ENCODE peak calls at places on chromosome 1, in five cellular contexts. H, U, E, A and Y are unnamed samples.

GRCh38 chr1:160005070-160005469 is 26.7 kb downstream of the PIGM start:
- DNase-seq in H (no peak), U (no peak), E (no peak), A (no peak), Y (no peak)

GRCh38 chr1:171226757-171227370 is 21.4 kb upstream of the FMO1 start:
- DNase-seq in H (no peak), U (peak), E (peak), A (peak), Y (peak)

GRCh38 chr1:214621178-214621577 is 18.2 kb downstream of the CENPF start:
- DNase-seq in H (no peak), U (peak), E (no peak), A (no peak), Y (no peak)

GRCh38 chr1:62084304-62084905 is 110.2 kb upstream of the L1TD1 start:
- DNase-seq in H (no peak), U (no peak), E (no peak), A (no peak), Y (no peak)

GRCh38 chr1:181151378-181152326 is 63.2 kb downstream of the IER5 start:
- DNase-seq in H (no peak), U (no peak), E (no peak), A (no peak), Y (no peak)

GRCh38 chr1:68141079-68141800 is 90.8 kb upstream of the DIRAS3 start:
- DNase-seq in H (peak), U (no peak), E (no peak), A (no peak), Y (no peak)

GRCh38 chr1:153936011-153936802 is 10.3 kb downstream of the DENND4B start:
- DNase-seq in H (no peak), U (no peak), E (no peak), A (no peak), Y (no peak)

GRCh38 chr1:31798433-31799195 is 17.2 kb downstream of the SPOCD1 start:
- DNase-seq in H (no peak), U (no peak), E (no peak), A (peak), Y (no peak)

GRCh38 chr1:211603713-211604112 is 24.8 kb upstream of the SLC30A1 start:
- DNase-seq in H (no peak), U (no peak), E (no peak), A (no peak), Y (no peak)

GRCh38 chr1:70899735-70900134 is 147.9 kb downstream of the PTGER3 start:
- DNase-seq in H (no peak), U (no peak), E (no peak), A (no peak), Y (no peak)

GRCh38 chr1:206907304-206907991 is 10.2 kb downstream of the IL24 start:
- DNase-seq in H (no peak), U (peak), E (no peak), A (peak), Y (no peak)

GRCh38 chr1:48469616-48470500 is 2.1 kb downstream of the SPATA6 start:
- DNase-seq in H (no peak), U (peak), E (no peak), A (peak), Y (no peak)

GRCh38 chr1:6513296-6513928 is 21.9 kb upstream of the PLEKHG5 start:
- DNase-seq in H (no peak), U (no peak), E (no peak), A (no peak), Y (no peak)

GRCh38 chr1:98420376-98421097 is 241.0 kb upstream of the SNX7 start:
- DNase-seq in H (no peak), U (no peak), E (no peak), A (no peak), Y (no peak)

GRCh38 chr1:172863031-172863430 is 187.7 kb downstream of the TNFSF18 start:
- DNase-seq in H (no peak), U (no peak), E (no peak), A (no peak), Y (no peak)

GRCh38 chr1:14765773-14766172 is 167.3 kb downstream of the KAZN start:
- DNase-seq in H (no peak), U (no peak), E (no peak), A (no peak), Y (no peak)

GRCh38 chr1:2929335-2929734 is 91.9 kb upstream of the ACTRT2 start:
- DNase-seq in H (no peak), U (no peak), E (no peak), A (no peak), Y (no peak)

GRCh38 chr1:33682371-33682770 is 181.5 kb upstream of the HMGB4 start:
- DNase-seq in H (no peak), U (no peak), E (no peak), A (no peak), Y (no peak)

GRCh38 chr1:24955161-24955560 is 25.1 kb upstream of the RUNX3 start:
- DNase-seq in H (no peak), U (no peak), E (no peak), A (peak), Y (peak)

GRCh38 chr1:90561926-90562325 is 155.2 kb downstream of the BARHL2 start:
- DNase-seq in H (no peak), U (no peak), E (no peak), A (no peak), Y (no peak)

GRCh38 chr1:94067196-94067595 is 53.8 kb downstream of the ABCA4 start:
- DNase-seq in H (no peak), U (no peak), E (no peak), A (no peak), Y (no peak)

GRCh38 chr1:45834689-45835088 is 31.3 kb downstream of the MAST2 start:
- DNase-seq in H (no peak), U (no peak), E (no peak), A (no peak), Y (no peak)

GRCh38 chr1:205321109-205321958 is at the start of gene NUAK2:
- DNase-seq in H (peak), U (peak), E (peak), A (no peak), Y (peak)

GRCh38 chr1:67610450-67610849 is 74.6 kb upstream of the GADD45A start:
- DNase-seq in H (no peak), U (no peak), E (no peak), A (no peak), Y (no peak)

GRCh38 chr1:116415699-116416533 is 42.9 kb downstream of the ATP1A1 start:
- DNase-seq in H (no peak), U (peak), E (no peak), A (no peak), Y (no peak)

GRCh38 chr1:158037876-158038359 is 44.5 kb downstream of the KIRREL1 start:
- DNase-seq in H (no peak), U (peak), E (no peak), A (no peak), Y (no peak)

GRCh38 chr1:74811421-74812179 is 78.6 kb downstream of the TYW3 start:
- DNase-seq in H (no peak), U (no peak), E (peak), A (no peak), Y (peak)

GRCh38 chr1:185644531-185644930 is 89.7 kb upstream of the HMCN1 start:
- DNase-seq in H (no peak), U (no peak), E (no peak), A (peak), Y (no peak)

GRCh38 chr1:77797991-77798390 is 18.5 kb downstream of the MIGA1 start:
- DNase-seq in H (no peak), U (no peak), E (no peak), A (no peak), Y (no peak)

GRCh38 chr1:77802026-77802425 is 22.6 kb downstream of the MIGA1 start:
- DNase-seq in H (no peak), U (no peak), E (no peak), A (no peak), Y (no peak)

GRCh38 chr1:77794550-77794949 is 15.1 kb downstream of the MIGA1 start:
- DNase-seq in H (no peak), U (no peak), E (no peak), A (no peak), Y (no peak)

DNA sequence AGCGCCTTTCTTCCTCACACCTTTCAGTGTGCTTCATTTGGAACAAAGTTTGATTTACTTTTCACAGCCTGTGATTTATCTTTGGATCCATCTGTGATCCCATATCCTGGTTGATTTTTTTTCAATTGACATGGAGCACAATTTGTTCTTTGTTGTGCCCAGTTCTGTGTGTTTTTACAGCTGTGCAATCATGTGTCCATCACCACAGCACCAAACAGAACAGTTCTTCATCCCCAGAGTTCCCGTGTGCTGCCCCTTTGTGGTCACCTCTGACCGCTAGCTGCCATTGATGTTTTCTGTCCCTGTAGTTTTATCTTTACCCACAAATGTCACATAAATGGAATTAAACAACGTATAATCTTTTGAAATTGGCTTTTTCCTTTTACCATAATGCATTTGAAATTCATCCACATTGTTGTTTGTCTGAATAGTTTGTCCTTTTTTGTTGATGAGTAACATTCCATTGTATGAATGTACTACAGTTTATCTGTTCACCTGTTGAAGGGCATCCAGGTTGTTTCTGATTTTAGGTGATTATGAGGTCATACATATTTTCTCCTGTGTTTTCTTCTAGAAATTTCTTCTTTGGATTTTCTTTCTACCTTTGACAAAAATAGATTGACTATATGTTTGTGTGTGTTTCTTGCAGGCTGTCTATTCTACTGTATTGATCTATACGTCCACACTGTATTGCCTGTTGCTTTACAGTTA is 17.4 kb downstream of the MIGA1 start:
- DNase-seq in H (no peak), U (no peak), E (no peak), A (no peak), Y (no peak)
- TF ChIP-seq CTCF in H (no peak), U (no peak), E (no peak), A (no peak), Y (no peak)

DNA sequence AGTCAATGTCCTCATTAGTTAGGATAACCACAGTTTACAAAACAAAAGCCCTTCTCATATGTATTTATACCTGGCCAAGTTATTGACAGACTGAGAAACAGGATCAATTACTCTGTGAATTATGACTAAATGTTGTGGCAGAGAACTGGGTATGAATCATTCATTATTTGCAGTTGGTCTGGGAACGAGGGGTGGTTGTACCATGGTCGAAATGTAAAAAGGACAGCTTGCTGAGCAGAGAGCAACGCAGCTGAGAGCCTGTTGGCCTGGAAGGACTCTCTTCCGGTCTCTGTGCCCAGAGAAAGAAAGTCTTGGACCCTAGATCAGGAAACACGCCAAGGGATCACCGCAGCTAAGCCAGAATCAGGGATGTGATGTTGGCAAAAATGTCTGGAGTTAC is 169.6 kb downstream of the DISC1 start:
- DNase-seq in H (no peak), U (no peak), E (no peak), A (no peak), Y (no peak)
- TF ChIP-seq CTCF in H (no peak), U (no peak), E (no peak), A (no peak), Y (no peak)

GRCh38 chr1:15847100-15847892 is at the start of gene SPEN:
- DNase-seq in H (peak), U (peak), E (peak), A (peak), Y (peak)
- TF ChIP-seq CTCF in H (no peak), U (no peak), E (no peak), A (no peak), Y (no peak)

GRCh38 chr1:16289959-16290358 is 53.0 kb upstream of the CPLANE2 start:
- DNase-seq in H (no peak), U (no peak), E (no peak), A (no peak), Y (no peak)
- TF ChIP-seq CTCF in H (no peak), U (no peak), E (no peak), A (no peak), Y (no peak)

GRCh38 chr1:11921022-11921421 is 5.2 kb downstream of the KIAA2013 start:
- DNase-seq in H (no peak), U (no peak), E (no peak), A (no peak), Y (no peak)

GRCh38 chr1:11924334-11925195 is 1.7 kb downstream of the KIAA2013 start:
- DNase-seq in H (no peak), U (no peak), E (peak), A (peak), Y (peak)

GRCh38 chr1:11925938-11926292 is 312 bp downstream of the KIAA2013 start:
- DNase-seq in H (peak), U (peak), E (no peak), A (no peak), Y (no peak)

GRCh38 chr1:11923069-11923826 is 3.0 kb downstream of the KIAA2013 start:
- DNase-seq in H (no peak), U (no peak), E (no peak), A (no peak), Y (no peak)

DNA sequence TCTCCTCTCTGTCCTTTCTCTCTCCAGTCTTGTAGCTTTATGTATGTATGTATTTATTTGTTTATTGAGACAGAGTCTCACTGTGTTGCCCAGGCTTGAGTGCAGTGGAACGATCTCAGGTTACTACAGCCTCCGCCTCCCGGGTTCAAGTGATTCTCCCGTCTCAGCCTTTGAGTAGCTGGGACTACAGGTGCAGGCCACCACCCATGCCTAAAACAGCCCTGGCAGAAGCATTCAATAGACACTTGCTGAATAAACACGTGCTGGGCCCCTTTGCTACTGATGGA is 2.5 kb downstream of the KIAA2013 start:
- DNase-seq in H (no peak), U (no peak), E (no peak), A (no peak), Y (no peak)
- TF ChIP-seq CTCF in H (no peak), U (no peak), E (no peak), A (no peak), Y (no peak)

DNA sequence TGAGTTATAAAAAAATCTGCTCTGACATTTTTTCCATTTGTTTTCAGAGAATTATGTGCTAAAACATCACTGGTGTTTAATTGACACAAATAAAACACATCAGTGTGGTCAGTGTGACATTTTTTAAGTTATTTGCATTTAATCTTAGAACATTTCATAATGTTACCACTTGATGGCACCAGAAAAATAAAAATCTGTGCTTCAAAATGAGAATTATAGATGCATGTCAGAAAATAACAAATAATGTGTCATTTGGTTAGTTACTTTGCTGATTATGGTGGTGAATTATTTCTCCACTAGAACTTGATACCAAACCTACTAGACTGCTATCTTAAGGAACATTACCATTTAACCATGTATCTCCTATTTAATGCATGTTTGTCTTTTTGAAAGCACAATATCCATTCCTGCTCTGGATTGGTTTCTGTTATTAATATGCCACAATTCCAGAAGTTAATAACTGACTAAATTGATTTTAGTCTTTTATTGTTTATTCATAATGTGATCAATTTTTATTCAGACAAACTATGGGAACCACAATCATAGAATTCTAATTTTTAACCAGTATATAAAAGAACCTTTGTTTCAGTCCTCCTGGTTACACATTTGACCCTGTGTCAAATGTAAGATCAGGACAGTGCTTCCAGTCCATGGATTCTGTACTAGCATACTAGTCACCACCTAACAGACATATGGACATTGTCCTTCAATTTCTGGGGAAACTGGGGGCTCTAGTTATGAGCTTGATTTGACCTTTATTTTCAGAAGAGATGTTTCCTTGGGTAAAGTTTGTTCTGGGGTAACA is 81.0 kb downstream of the RPS6KC1 start:
- DNase-seq in H (no peak), U (no peak), E (no peak), A (no peak), Y (no peak)
- TF ChIP-seq CTCF in H (no peak), U (no peak), E (no peak), A (no peak), Y (no peak)

DNA sequence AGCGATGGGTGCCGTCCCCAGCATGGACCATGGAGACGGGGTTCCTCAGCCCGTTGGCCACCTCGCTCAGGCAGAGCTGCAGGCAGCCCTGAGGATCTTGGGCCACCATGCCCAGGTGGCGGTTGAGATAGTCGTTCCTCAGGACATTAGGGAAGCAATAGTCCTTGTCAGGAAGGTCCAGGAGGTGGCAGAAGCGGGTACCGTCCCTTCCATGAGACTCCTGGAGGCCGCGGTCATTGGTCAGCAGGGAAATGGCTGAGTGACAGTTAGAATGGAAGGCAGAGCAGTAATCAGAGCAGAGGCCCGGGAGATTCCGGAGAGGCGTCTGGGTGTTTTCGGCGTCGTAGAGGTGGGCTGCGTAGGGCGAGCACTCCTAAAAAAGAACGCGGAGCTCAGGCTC is 4.1 kb downstream of the HHIPL2 start:
- DNase-seq in H (no peak), U (no peak), E (no peak), A (no peak), Y (no peak)
- TF ChIP-seq CTCF in H (no peak), U (no peak), E (no peak), A (no peak), Y (no peak)

GRCh38 chr1:28329395-28330153 is 734 bp downstream of the MED18 start:
- DNase-seq in H (peak), U (peak), E (no peak), A (peak), Y (no peak)
- TF ChIP-seq CTCF in H (no peak), U (no peak), E (no peak), A (no peak), Y (no peak)

GRCh38 chr1:22952694-22953391 is 19.8 kb downstream of the LACTBL1 start:
- DNase-seq in H (no peak), U (no peak), E (no peak), A (no peak), Y (no peak)
- TF ChIP-seq CTCF in H (no peak), U (no peak), E (no peak), A (no peak), Y (no peak)